ENCODE peak calls at places on chromosomes 11 and 22, in seven cellular contexts. H, J, O, B, C, A and W are unnamed samples.
A peak's percentile ranks its signal among the peaks of the same experiment; 100 is the strongest.

GRCh38 chr11:102733232-102733875 is 8.6 kb upstream of the MMP8 start:
- ATAC-seq in A (peak; percentile 100), H (peak; percentile 63), O (peak; percentile 99), C (peak; percentile 73), B (peak; percentile 92), J (peak; percentile 71), W (no peak)

GRCh38 chr11:853682-854448 is 11.2 kb downstream of the TSPAN4 start:
- ATAC-seq in A (no peak), C (no peak), H (no peak), B (no peak), O (no peak), J (no peak), W (no peak)

GRCh38 chr11:45079943-45080719 is 66.3 kb upstream of the PRDM11 start:
- ATAC-seq in A (no peak), B (peak; percentile 70), O (no peak), J (peak; percentile 51), C (no peak), H (no peak), W (no peak)

GRCh38 chr11:2459016-2459725 is 14.4 kb downstream of the KCNQ1 start:
- ATAC-seq in J (no peak), O (no peak), A (no peak), C (no peak), B (peak; percentile 14), H (no peak), W (no peak)

GRCh38 chr22:28931844-28932561 is 48.6 kb downstream of the ZNRF3 start:
- ATAC-seq in O (no peak), C (no peak), B (peak; percentile 70), A (no peak), H (no peak), J (no peak), W (no peak)

GRCh38 chr11:123690490-123690889 is 36.1 kb upstream of the SCN3B start:
- ATAC-seq in H (no peak), B (no peak), J (no peak), A (no peak), C (peak; percentile 62), O (no peak), W (no peak)

GRCh38 chr22:27348634-27349033 is 452.9 kb downstream of the MN1 start:
- ATAC-seq in A (no peak), O (no peak), H (peak; percentile 87), J (no peak), C (no peak), B (peak; percentile 56), W (no peak)

GRCh38 chr11:130511765-130512164 is 63.3 kb downstream of the ADAMTS15 start:
- ATAC-seq in B (no peak), J (no peak), H (no peak), C (no peak), O (no peak), A (no peak), W (no peak)

GRCh38 chr11:26078217-26078821 is 253.6 kb upstream of the ANO3 start:
- ATAC-seq in J (no peak), B (no peak), A (no peak), H (no peak), O (no peak), C (peak; percentile 44), W (no peak)

GRCh38 chr11:61082161-61082870 is 20.0 kb upstream of the CD5 start:
- ATAC-seq in O (no peak), B (no peak), C (no peak), H (no peak), J (peak; percentile 12), A (no peak), W (no peak)

GRCh38 chr11:67057410-67057757 is 737 bp downstream of the RHOD start:
- ATAC-seq in A (no peak), B (peak; percentile 11), J (no peak), C (no peak), O (peak; percentile 12), H (peak; percentile 10), W (no peak)

GRCh38 chr11:81658722-81659121 is 1074.9 kb downstream of the FAM181B start:
- ATAC-seq in O (no peak), C (no peak), B (peak; percentile 84), H (no peak), A (no peak), J (no peak), W (no peak)

GRCh38 chr11:125166903-125167291 is 2.3 kb downstream of the PKNOX2 start:
- ATAC-seq in B (no peak), C (no peak), J (no peak), O (no peak), A (no peak), H (no peak), W (no peak)

GRCh38 chr11:125167292-125167953 is 2.9 kb downstream of the PKNOX2 start:
- ATAC-seq in B (no peak), H (peak; percentile 28), A (no peak), C (no peak), J (no peak), O (no peak), W (no peak)

GRCh38 chr11:125168875-125169537 is 4.5 kb downstream of the PKNOX2 start:
- ATAC-seq in J (no peak), A (no peak), B (no peak), H (no peak), C (no peak), O (no peak), W (no peak)

GRCh38 chr11:125166347-125166841 is 1.8 kb downstream of the PKNOX2 start:
- ATAC-seq in B (peak; percentile 18), A (no peak), O (no peak), J (no peak), H (peak; percentile 13), C (no peak), W (no peak)

GRCh38 chr11:125167954-125168821 is 3.6 kb downstream of the PKNOX2 start:
- ATAC-seq in C (no peak), B (peak; percentile 57), A (no peak), O (no peak), H (peak; percentile 28), J (no peak), W (no peak)
- H3K4me1 ChIP-seq in C (peaks cover 19% of the 10 kb centered on the region), B (no peaks in the 10 kb centered on the region), A (peaks cover 11% of the 10 kb centered on the region), O (no peaks in the 10 kb centered on the region), H (peaks cover 85% of the 10 kb centered on the region), J (peaks cover 29% of the 10 kb centered on the region), W (no peaks in the 10 kb centered on the region)

DNA sequence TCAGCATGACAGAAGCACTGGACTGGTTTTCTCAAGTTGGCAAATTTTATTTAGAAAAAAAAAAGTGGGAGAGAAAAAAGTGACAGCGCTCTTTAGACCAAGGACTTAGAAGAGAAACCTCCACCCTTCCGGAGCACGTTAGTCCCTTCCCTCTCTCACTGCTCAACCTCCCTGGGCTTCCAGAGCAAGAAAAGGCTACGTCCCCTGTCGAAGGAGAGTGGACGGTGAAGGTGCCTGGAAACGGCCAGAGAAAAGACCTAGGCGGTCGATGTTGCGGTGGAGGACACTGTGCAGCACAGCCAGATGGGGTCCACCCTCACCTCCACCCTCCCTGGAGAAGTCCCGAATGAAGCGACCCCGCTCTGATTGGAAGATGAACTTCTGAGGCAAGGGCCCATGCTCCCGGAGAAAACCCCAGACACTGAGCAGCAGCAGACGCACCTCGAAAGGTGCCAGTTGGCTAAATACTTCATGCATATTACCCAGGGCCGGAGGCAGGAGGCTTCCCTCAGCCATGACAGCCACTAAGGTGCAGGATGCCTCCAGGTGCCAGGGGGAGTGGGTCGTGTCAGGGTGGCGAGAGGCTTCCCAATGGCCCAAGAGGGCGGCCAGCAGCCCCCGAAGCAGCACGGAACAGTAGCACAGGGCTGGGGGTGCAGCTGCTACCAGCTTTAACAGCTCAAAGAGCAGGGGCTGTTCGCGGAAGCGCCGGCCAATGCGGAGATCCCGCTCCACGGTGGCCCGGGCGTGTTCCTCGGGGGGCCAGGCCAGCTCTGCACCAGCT is 604 bp upstream of the GANAB start:
- ATAC-seq in J (no peak), B (no peak), O (peak; percentile 21), A (peak; percentile 4), C (no peak), H (peak; percentile 15), W (no peak)
- TF ChIP-seq POLR2A in J (no peak), B (no peak), O (no peak), A (no peak), C (no peak), H (no peak), W (no peak)

DNA sequence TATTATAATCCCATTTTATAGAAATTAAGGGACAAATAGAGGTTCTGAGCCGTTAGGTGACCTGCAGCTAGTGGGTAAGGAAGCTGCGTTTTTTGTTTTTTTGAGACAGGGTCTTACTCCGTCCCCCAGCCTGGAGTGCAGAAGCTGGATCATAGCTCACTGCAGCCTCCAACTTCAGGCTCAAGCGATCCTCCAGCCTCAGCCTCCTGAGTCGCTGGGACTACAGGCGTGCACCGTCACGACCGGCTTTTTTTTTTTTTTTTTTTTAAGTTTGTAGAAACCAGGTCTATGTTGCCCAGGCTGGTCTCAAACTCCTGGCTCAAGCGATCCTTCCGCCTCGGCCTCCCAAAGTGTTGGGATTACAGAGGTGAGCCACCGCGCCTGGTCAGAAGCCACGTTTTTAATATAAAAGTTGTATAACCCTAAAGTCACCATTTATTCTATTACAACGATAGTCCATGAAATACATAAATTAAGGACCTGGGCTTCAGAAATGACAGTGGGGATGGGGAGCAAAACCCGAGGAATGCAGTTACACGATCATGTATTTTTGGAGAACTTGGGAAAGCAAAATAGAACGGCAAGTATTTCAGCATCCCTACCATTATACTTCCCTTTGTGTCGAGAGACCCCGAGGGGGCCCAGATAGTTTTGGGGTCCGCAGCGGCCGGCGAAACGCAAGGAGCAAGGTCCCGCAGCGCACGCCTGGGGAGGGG is 638 bp downstream of the SAAL1 start:
- ATAC-seq in A (peak; percentile 52), C (no peak), H (no peak), B (peak; percentile 8), J (no peak), O (no peak), W (no peak)
- H3K4me1 ChIP-seq in A (no peaks in the 10 kb centered on the region), C (peaks cover 4% of the 10 kb centered on the region), H (peaks cover 19% of the 10 kb centered on the region), B (no peaks in the 10 kb centered on the region), J (peaks cover 12% of the 10 kb centered on the region), O (peaks cover 14% of the 10 kb centered on the region), W (peaks cover 4% of the 10 kb centered on the region)

GRCh38 chr22:36325163-36326031 is 62.4 kb downstream of the MYH9 start:
- ATAC-seq in J (peak; percentile 50), H (no peak), C (no peak), A (no peak), O (no peak), B (no peak), W (peak; percentile 54)
- TF ChIP-seq POLR2A in J (no peak), H (no peak), C (peak; percentile 9), A (no peak), O (no peak), B (no peak), W (peak; percentile 47)

GRCh38 chr11:73317373-73317772 is 9.3 kb downstream of the ARHGEF17 start:
- ATAC-seq in B (peak; percentile 22), A (no peak), C (no peak), J (no peak), O (no peak), H (no peak), W (peak; percentile 52)

GRCh38 chr11:73316422-73316821 is 8.3 kb downstream of the ARHGEF17 start:
- ATAC-seq in C (no peak), H (no peak), B (no peak), J (no peak), A (no peak), O (no peak), W (no peak)

GRCh38 chr11:73315288-73316020 is 7.4 kb downstream of the ARHGEF17 start:
- ATAC-seq in J (no peak), B (no peak), H (no peak), O (no peak), A (no peak), C (no peak), W (no peak)

GRCh38 chr11:73318501-73319011 is 10.5 kb downstream of the ARHGEF17 start:
- ATAC-seq in H (no peak), J (no peak), O (no peak), C (no peak), A (no peak), B (no peak), W (no peak)

GRCh38 chr11:73317803-73318202 is 9.7 kb downstream of the ARHGEF17 start:
- ATAC-seq in B (no peak), J (no peak), C (no peak), A (no peak), H (no peak), O (no peak), W (peak; percentile 28)
- H3K4me1 ChIP-seq in B (no peaks in the 10 kb centered on the region), J (peaks cover 97% of the 10 kb centered on the region), C (peaks cover 73% of the 10 kb centered on the region), A (peaks cover 4% of the 10 kb centered on the region), H (peaks cover 38% of the 10 kb centered on the region), O (peaks cover 41% of the 10 kb centered on the region), W (peaks cover 100% of the 10 kb centered on the region)